ENCODE peak calls at places on chromosomes 4 and X, in five cellular contexts. W is HFF-Myc; U is H54; J is CD4-positive, alpha-beta T cell; I is activated effector memory CD4-positive, alpha-beta T cell treated with anti-CD3 and anti-CD28 coated beads, Interleukin-2, amount 50 U/mL, for 16 hours. B is an unnamed sample.

GRCh38 chrX:103626855-103627254 is 1.9 kb upstream of the TCEAL1 start:
- DNase-seq in W (no peak), U (no peak), J (no peak), I (no peak), B (peak)

GRCh38 chrX:10158279-10158939 is 1.6 kb downstream of the CLCN4 start:
- DNase-seq in W (no peak), U (no peak), J (no peak), I (no peak), B (no peak)

GRCh38 chrX:49071877-49072711 is 1.7 kb downstream of the PRAF2 start:
- DNase-seq in W (no peak), U (no peak), J (no peak), I (no peak), B (peak)

GRCh38 chrX:15973299-15973698 is 118.7 kb upstream of the AP1S2 start:
- DNase-seq in W (peak), U (no peak), J (no peak), I (no peak), B (peak)

GRCh38 chr4:28557755-28558154 is 1697.1 kb downstream of the STIM2 start:
- DNase-seq in W (no peak), U (no peak), J (no peak), I (no peak), B (peak)

GRCh38 chr4:10734697-10735096 is 50.1 kb upstream of the CLNK start:
- DNase-seq in W (no peak), U (no peak), J (no peak), I (peak), B (no peak)

GRCh38 chr4:32499176-32499575 is 1779.0 kb downstream of the PCDH7 start:
- DNase-seq in W (no peak), U (no peak), J (no peak), I (no peak), B (peak)

GRCh38 chrX:23434356-23434884 is 99.8 kb downstream of the PTCHD1 start:
- DNase-seq in W (no peak), U (no peak), J (no peak), I (no peak), B (no peak)

GRCh38 chrX:153597351-153597750 is 1.6 kb downstream of the CCNQ start:
- DNase-seq in W (no peak), U (no peak), J (no peak), I (no peak), B (no peak)

GRCh38 chr4:70801265-70801809 is 38.4 kb downstream of the GRSF1 start:
- DNase-seq in W (no peak), U (no peak), J (no peak), I (no peak), B (no peak)

GRCh38 chr4:180940680-180941079 is 1302.5 kb upstream of the TENM3 start:
- DNase-seq in W (no peak), U (no peak), J (no peak), I (no peak), B (no peak)

GRCh38 chr4:8891255-8891645 is 19.6 kb upstream of the HMX1 start:
- DNase-seq in W (no peak), U (no peak), J (no peak), I (no peak), B (no peak)

GRCh38 chr4:128517739-128518510 is 230.3 kb upstream of the PGRMC2 start:
- DNase-seq in W (peak), U (peak), J (no peak), I (no peak), B (peak)

GRCh38 chrX:86133761-86134160 is 14.5 kb upstream of the DACH2 start:
- DNase-seq in W (no peak), U (no peak), J (no peak), I (no peak), B (peak)

GRCh38 chrX:14356401-14356800 is 172.9 kb upstream of the GLRA2 start:
- DNase-seq in W (no peak), U (no peak), J (no peak), I (no peak), B (peak)

GRCh38 chrX:22800360-22800759 is 199.4 kb upstream of the DDX53 start:
- DNase-seq in W (peak), U (peak), J (no peak), I (no peak), B (peak)

GRCh38 chr4:139266583-139267257 is 13.3 kb downstream of the MGARP start:
- DNase-seq in W (peak), U (peak), J (peak), I (peak), B (peak)

GRCh38 chrX:13153796-13154195 is 109.4 kb upstream of the FAM9C start:
- DNase-seq in W (no peak), U (no peak), J (no peak), I (no peak), B (peak)

GRCh38 chr4:8510191-8510590 is 69.6 kb downstream of the TRMT44 start:
- DNase-seq in W (no peak), U (no peak), J (no peak), I (no peak), B (no peak)

GRCh38 chrX:50814701-50815476 is 895 bp upstream of the SHROOM4 start:
- DNase-seq in W (no peak), U (no peak), J (no peak), I (no peak), B (peak)

GRCh38 chr4:83252782-83253405 is 31.7 kb downstream of the COQ2 start:
- DNase-seq in W (no peak), U (no peak), J (peak), I (peak), B (peak)

GRCh38 chr4:104815593-104816156 is 321.0 kb upstream of the CXXC4 start:
- DNase-seq in W (no peak), U (no peak), J (no peak), I (no peak), B (no peak)

GRCh38 chrX:94834226-94834625 is 1160.2 kb downstream of the FAM133A start:
- DNase-seq in W (no peak), U (no peak), J (no peak), I (no peak), B (no peak)

GRCh38 chrX:69155786-69156520 is 9.3 kb downstream of the PJA1 start:
- DNase-seq in W (no peak), U (no peak), J (no peak), I (no peak), B (no peak)